ENCODE peak calls at places on chromosomes 5 and 9, in five cellular contexts. R, U, Y, N and I are unnamed samples. For H3K4me1, the result is how much of the 10 kb centered on the place peaks cover.

GRCh38 chr5:96884995-96885394 is 8.7 kb downstream of the ERAP2 start:
- DNase-seq in Y (no peak), U (no peak), R (no peak), N (no peak), I (no peak)

GRCh38 chr9:112726428-112726827 is 8.5 kb upstream of the INIP start:
- DNase-seq in N (no peak), U (no peak), Y (no peak), R (no peak), I (no peak)

GRCh38 chr5:32541241-32541640 is 44.1 kb upstream of the SUB1 start:
- DNase-seq in N (no peak), R (no peak), Y (no peak), U (no peak), I (no peak)

GRCh38 chr5:31811210-31811609 is 172.3 kb downstream of the PDZD2 start:
- DNase-seq in N (no peak), R (no peak), U (peak), Y (no peak), I (no peak)

GRCh38 chr5:99169309-99169708 is 240.5 kb upstream of the CHD1 start:
- DNase-seq in U (peak), N (no peak), R (no peak), Y (no peak), I (no peak)

GRCh38 chr9:81256368-81256767 is 433.0 kb downstream of the TLE1 start:
- DNase-seq in N (no peak), Y (no peak), U (no peak), R (no peak), I (no peak)

GRCh38 chr9:69130456-69131441 is 43.3 kb upstream of the TJP2 start:
- DNase-seq in U (peak), N (peak), R (no peak), Y (no peak), I (no peak)

GRCh38 chr5:155953335-155953734 is 373.6 kb upstream of the SGCD start:
- DNase-seq in N (no peak), U (no peak), Y (no peak), R (no peak), I (no peak)

GRCh38 chr5:150498971-150499370 is 9.0 kb upstream of the NDST1 start:
- DNase-seq in U (no peak), N (no peak), Y (no peak), R (no peak), I (no peak)

GRCh38 chr5:150498501-150498900 is 9.4 kb upstream of the NDST1 start:
- DNase-seq in R (no peak), N (no peak), Y (no peak), U (no peak), I (no peak)

GRCh38 chr5:150497274-150497988 is 10.5 kb upstream of the NDST1 start:
- DNase-seq in R (peak), N (peak), U (peak), Y (no peak), I (no peak)

GRCh38 chr5:150496534-150496933 is 11.4 kb upstream of the NDST1 start:
- DNase-seq in U (no peak), R (no peak), N (no peak), Y (no peak), I (no peak)

DNA sequence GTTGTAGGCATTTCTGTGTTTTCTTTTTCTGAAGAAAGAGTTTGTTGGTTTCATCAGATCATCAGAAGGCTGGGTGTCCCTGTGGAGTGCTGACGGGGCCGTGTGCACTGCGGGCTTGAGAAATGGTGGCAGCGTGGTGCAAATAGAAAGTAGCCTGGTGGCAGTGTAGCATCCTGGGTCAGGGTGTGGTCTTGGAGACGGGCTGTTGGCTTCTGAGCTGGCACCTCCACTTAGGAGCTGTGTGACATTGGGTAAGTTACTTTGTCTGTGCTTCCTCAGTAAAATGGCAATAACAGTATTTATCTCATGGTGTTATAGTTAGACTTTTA is 10.0 kb upstream of the NDST1 start:
- DNase-seq in U (no peak), Y (no peak), R (no peak), N (no peak), I (no peak)
- H3K4me1 ChIP-seq in U (under half), Y (half or more), R (under half), N (half or more), I (under half)

GRCh38 chr9:109478204-109478563 is 19.9 kb downstream of the PTPN3 start:
- DNase-seq in U (no peak), R (no peak), N (no peak), Y (no peak), I (no peak)
- TF ChIP-seq CTCF in U (no peak), R (no peak), N (no peak), Y (no peak), I (no peak)

GRCh38 chr5:140637722-140638473 is 1.4 kb upstream of the TMCO6 start:
- DNase-seq in R (no peak), Y (no peak), N (no peak), U (no peak), I (no peak)
- H3K4me3 ChIP-seq in R (no peak), Y (no peak), N (no peak), U (no peak), I (no peak)

GRCh38 chr9:89519393-89519805 is 21.5 kb upstream of the SEMA4D start:
- DNase-seq in R (no peak), Y (no peak), U (peak), N (peak), I (no peak)
- H3K4me1 ChIP-seq in R (under half), Y (half or more), U (under half), N (under half), I (under half)

GRCh38 chr5:68112658-68113057 is 102.9 kb upstream of the PIK3R1 start:
- DNase-seq in Y (no peak), R (no peak), N (no peak), U (no peak), I (no peak)
- TF ChIP-seq CTCF in Y (no peak), R (no peak), N (no peak), U (no peak), I (no peak)

DNA sequence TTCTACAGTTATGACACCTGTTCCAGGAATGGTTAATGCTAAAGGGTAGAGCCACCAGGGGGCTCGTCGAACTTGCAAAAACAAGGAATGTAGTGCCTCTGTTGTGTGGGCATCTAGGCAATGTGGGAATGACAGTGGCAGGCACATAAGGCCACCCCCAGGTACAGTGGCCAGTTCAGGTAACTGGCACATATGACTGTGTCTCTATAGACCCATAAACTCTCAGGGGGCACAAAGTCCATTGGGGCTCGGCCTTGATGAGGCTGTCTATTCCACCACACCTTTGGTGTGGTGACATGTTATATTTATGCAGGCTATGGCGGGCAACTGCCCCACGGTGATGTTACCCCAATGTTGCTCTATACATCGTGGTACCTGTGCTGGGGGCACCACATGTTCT is 59.6 kb upstream of the FAM120A start:
- DNase-seq in Y (no peak), N (no peak), U (no peak), R (no peak), I (no peak)
- H3K4me3 ChIP-seq in Y (no peak), N (no peak), U (no peak), R (no peak), I (no peak)

GRCh38 chr9:98236881-98237487 is 18.5 kb downstream of the TBC1D2 start:
- DNase-seq in U (no peak), R (no peak), Y (no peak), N (no peak), I (no peak)
- H3K4me1 ChIP-seq in U (under half), R (under half), Y (under half), N (under half), I (under half)

DNA sequence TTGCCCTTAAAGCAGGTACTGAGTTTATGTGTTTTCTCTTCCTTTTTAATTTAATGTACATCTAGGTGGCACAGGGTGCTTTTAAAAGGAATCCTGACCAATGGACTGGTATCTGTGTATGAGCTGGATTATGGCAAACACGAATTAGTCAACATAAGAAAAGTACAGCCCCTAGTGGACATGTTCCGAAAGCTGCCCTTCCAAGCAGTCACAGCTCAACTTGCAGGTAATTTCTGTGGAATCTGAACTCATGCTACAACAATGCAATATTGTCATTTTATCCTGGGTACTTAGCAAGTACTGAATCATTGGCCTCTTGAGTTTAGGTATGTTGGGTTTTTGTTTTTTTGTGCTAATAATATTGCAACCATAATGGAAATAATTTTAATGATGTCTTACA is 14.4 kb upstream of the TMOD1 start:
- DNase-seq in Y (no peak), N (no peak), R (no peak), U (peak), I (no peak)
- TF ChIP-seq CTCF in Y (no peak), N (peak), R (no peak), U (peak), I (peak)

GRCh38 chr5:177358333-177358939 is 712 bp downstream of the RGS14 start:
- DNase-seq in U (no peak), R (no peak), N (no peak), Y (no peak), I (peak)
- H3K4me3 ChIP-seq in U (peak), R (peak), N (no peak), Y (peak), I (peak)

DNA sequence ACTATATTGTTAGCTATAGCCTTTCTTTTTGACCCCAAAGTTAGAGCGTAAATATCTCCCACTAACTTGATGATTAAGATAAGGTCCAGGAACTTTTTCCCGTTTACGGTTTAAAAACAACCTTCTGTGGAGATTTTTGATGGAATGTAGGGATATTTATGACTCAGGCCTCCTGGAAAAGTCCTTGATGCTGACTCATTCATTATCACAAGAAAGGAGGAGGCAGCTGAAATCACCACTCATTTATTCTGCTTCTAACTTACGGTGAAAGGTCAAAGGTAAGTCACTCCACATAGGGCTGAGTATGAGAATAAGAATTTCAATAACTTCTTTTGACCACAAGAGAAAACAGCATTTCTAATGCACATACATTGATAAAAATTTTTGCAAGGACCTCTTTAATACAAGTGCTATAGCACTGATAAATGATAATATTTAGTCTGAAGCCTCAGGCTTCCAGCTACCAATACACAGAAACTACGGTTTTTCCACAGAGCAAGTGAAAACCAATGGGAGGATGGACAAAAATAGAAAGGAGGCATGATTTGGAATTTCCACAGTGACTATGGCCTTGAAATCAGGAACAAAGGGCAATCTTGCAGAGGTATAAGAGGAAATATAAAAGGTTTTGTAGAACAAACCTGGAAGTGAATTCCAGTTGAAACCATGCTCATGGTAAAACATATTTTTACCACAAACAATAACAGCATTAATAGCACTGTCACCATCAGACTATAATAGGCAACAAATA is 146.5 kb downstream of the PPP2R2B start:
- DNase-seq in N (no peak), U (peak), R (no peak), Y (no peak), I (no peak)
- H3K4me1 ChIP-seq in N (under half), U (under half), R (under half), Y (under half), I (under half)